ENCODE peak calls at places on chromosomes 2 and 18, in nine cellular contexts. M is psoas muscle, A is body of pancreas, Q is cardiac fibroblast, Z is uterus, F is GM12878, R is PC-9, C is mesothelial cell of epicardium, W is HFFc6. I is an unnamed sample.

GRCh38 chr2:113705982-113706523 is 50.4 kb downstream of the SLC35F5 start:
- DNase-seq in M (no peak), A (no peak), Q (no peak), Z (no peak), F (no peak), R (no peak), C (no peak), W (no peak), I (no peak)

GRCh38 chr2:45946023-45946422 is 294.5 kb downstream of the PRKCE start:
- DNase-seq in M (no peak), A (no peak), Q (peak), Z (no peak), F (no peak), R (peak), C (no peak), W (peak), I (peak)

GRCh38 chr18:13892098-13892497 is 23.2 kb downstream of the MC2R start:
- DNase-seq in M (no peak), A (no peak), Q (no peak), Z (no peak), F (no peak), R (no peak), C (no peak), W (no peak), I (no peak)

GRCh38 chr2:160473508-160474318 is 19.9 kb downstream of the RBMS1 start:
- DNase-seq in M (no peak), A (no peak), Q (no peak), Z (no peak), F (no peak), R (no peak), C (no peak), W (no peak), I (no peak)

GRCh38 chr2:9169310-9170107 is 37.1 kb upstream of the ASAP2 start:
- DNase-seq in M (no peak), A (no peak), Q (no peak), Z (no peak), F (no peak), R (no peak), C (no peak), W (no peak), I (no peak)

GRCh38 chr18:48365965-48366364 is 43.2 kb downstream of the ZBTB7C start:
- DNase-seq in M (no peak), A (no peak), Q (no peak), Z (no peak), F (no peak), R (no peak), C (no peak), W (no peak), I (no peak)

GRCh38 chr2:228535396-228535795 is 353.9 kb upstream of the SPHKAP start:
- DNase-seq in M (no peak), A (no peak), Q (peak), Z (no peak), F (no peak), R (no peak), C (no peak), W (no peak), I (no peak)

GRCh38 chr18:77974329-77974728 is 724.7 kb downstream of the GALR1 start:
- DNase-seq in M (no peak), A (no peak), Q (no peak), Z (no peak), F (no peak), R (no peak), C (no peak), W (no peak), I (no peak)

GRCh38 chr2:188693771-188694170 is 280.4 kb upstream of the COL3A1 start:
- DNase-seq in M (no peak), A (no peak), Q (no peak), Z (no peak), F (no peak), R (no peak), C (no peak), W (no peak), I (no peak)

GRCh38 chr2:233977296-233977837 is 60.2 kb downstream of the TRPM8 start:
- DNase-seq in M (no peak), A (no peak), Q (no peak), Z (no peak), F (no peak), R (no peak), C (no peak), W (no peak), I (no peak)

GRCh38 chr2:43831438-43832294 is 7.0 kb downstream of the ABCG5 start:
- DNase-seq in M (no peak), A (no peak), Q (no peak), Z (no peak), F (no peak), R (no peak), C (no peak), W (no peak), I (no peak)

GRCh38 chr2:213934560-213934959 is 476.3 kb upstream of the VWC2L start:
- DNase-seq in M (no peak), A (no peak), Q (peak), Z (no peak), F (peak), R (no peak), C (no peak), W (peak), I (peak)

GRCh38 chr2:178523596-178524134 is 43.4 kb downstream of the PLEKHA3 start:
- DNase-seq in M (no peak), A (no peak), Q (peak), Z (no peak), F (no peak), R (peak), C (no peak), W (no peak), I (no peak)

GRCh38 chr2:138610201-138610945 is 108.8 kb downstream of the SPOPL start:
- DNase-seq in M (no peak), A (no peak), Q (no peak), Z (no peak), F (no peak), R (no peak), C (no peak), W (no peak), I (no peak)

GRCh38 chr2:24121469-24121868 is 1.7 kb downstream of the PFN4 start:
- DNase-seq in M (no peak), A (no peak), Q (no peak), Z (no peak), F (no peak), R (no peak), C (no peak), W (no peak), I (no peak)

GRCh38 chr2:43228782-43229659 is 2.6 kb upstream of the ZFP36L2 start:
- DNase-seq in M (no peak), A (no peak), Q (peak), Z (no peak), F (no peak), R (no peak), C (no peak), W (no peak), I (no peak)

GRCh38 chr18:1006965-1007364 is 102.3 kb downstream of the ADCYAP1 start:
- DNase-seq in M (no peak), A (no peak), Q (no peak), Z (no peak), F (no peak), R (no peak), C (no peak), W (no peak), I (no peak)

GRCh38 chr2:210198326-210198725 is 26.9 kb downstream of the ACADL start:
- DNase-seq in M (no peak), A (no peak), Q (peak), Z (no peak), F (no peak), R (no peak), C (no peak), W (peak), I (no peak)

GRCh38 chr2:207239222-207239674 is 73.5 kb upstream of the KLF7 start:
- DNase-seq in M (peak), A (no peak), Q (peak), Z (peak), F (no peak), R (peak), C (no peak), W (peak), I (peak)

GRCh38 chr18:60554961-60555360 is 182.4 kb upstream of the MC4R start:
- DNase-seq in M (no peak), A (no peak), Q (no peak), Z (no peak), F (no peak), R (no peak), C (no peak), W (no peak), I (no peak)

GRCh38 chr2:31065356-31065755 is 72.9 kb downstream of the GALNT14 start:
- DNase-seq in M (no peak), A (no peak), Q (no peak), Z (no peak), F (no peak), R (no peak), C (no peak), W (no peak), I (no peak)

GRCh38 chr2:98806266-98806697 is 75.3 kb upstream of the MGAT4A start:
- DNase-seq in M (peak), A (peak), Q (peak), Z (peak), F (no peak), R (peak), C (no peak), W (no peak), I (peak)

GRCh38 chr2:72681016-72681995 is 144.5 kb downstream of the EXOC6B start:
- DNase-seq in M (no peak), A (no peak), Q (peak), Z (no peak), F (no peak), R (no peak), C (no peak), W (no peak), I (no peak)

GRCh38 chr2:11901351-11902069 is 155.1 kb downstream of the LPIN1 start:
- DNase-seq in M (no peak), A (no peak), Q (no peak), Z (no peak), F (no peak), R (no peak), C (no peak), W (no peak), I (no peak)

GRCh38 chr18:22314001-22314400 is 103.7 kb downstream of the CTAGE1 start:
- DNase-seq in M (no peak), A (no peak), Q (peak), Z (peak), F (no peak), R (no peak), C (no peak), W (no peak), I (no peak)

GRCh38 chr18:6055711-6056110 is 160.4 kb upstream of the TMEM200C start:
- DNase-seq in M (no peak), A (no peak), Q (peak), Z (no peak), F (no peak), R (no peak), C (no peak), W (peak), I (peak)

GRCh38 chr18:24725644-24726043 is 265.2 kb downstream of the HRH4 start:
- DNase-seq in M (no peak), A (no peak), Q (no peak), Z (no peak), F (no peak), R (no peak), C (no peak), W (no peak), I (no peak)

GRCh38 chr18:67938691-67939090 is 422.2 kb upstream of the DSEL start:
- DNase-seq in M (no peak), A (no peak), Q (peak), Z (no peak), F (no peak), R (no peak), C (no peak), W (peak), I (peak)

GRCh38 chr2:159922563-159922962 is 124.6 kb upstream of the CD302 start:
- DNase-seq in M (no peak), A (no peak), Q (peak), Z (no peak), F (no peak), R (no peak), C (no peak), W (no peak), I (no peak)

GRCh38 chr18:23593720-23594119 is 7.4 kb upstream of the NPC1 start:
- DNase-seq in M (no peak), A (no peak), Q (peak), Z (no peak), F (no peak), R (no peak), C (no peak), W (peak), I (peak)

GRCh38 chr2:2613279-2614199 is 282.5 kb upstream of the MYT1L start:
- DNase-seq in M (peak), A (peak), Q (peak), Z (peak), F (peak), R (peak), C (peak), W (peak), I (no peak)
- TF ChIP-seq CTCF in M (no peak), A (no peak), Q (no peak), Z (no peak), F (no peak), R (no peak), C (no peak), W (no peak), I (no peak)

DNA sequence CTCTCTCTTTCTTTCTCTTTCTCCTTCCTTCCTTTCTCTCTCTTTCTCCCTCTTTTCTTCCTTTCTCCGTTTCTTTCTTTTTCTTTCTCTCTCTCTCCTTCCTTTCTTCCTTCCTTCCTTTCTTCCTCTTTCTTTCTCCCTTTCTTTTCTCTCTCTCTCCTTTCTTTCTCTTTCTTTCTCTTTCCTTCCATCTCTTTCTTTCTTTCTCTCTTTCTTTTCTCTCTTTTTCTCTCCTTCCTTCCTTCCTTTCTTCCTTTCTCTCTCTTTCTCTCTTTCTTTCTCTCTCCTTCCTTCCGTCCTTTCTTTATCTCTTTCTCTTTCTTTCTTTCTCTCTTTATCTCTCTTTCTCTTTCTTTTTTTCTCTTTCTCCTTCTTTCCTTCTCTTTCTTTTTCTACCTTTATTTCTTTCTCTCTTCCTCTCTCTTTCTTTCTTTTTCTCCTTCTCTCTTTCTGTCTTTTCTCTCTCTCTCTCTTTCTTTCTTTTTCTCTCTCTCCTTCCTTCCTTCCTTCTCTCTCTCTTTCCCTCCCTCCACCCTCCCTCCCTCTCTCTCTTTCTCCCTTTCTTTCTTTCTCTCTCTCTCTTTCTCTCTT is 32.3 kb upstream of the ODC1 start:
- DNase-seq in M (no peak), A (no peak), Q (no peak), Z (no peak), F (no peak), R (no peak), C (no peak), W (no peak), I (no peak)
- TF ChIP-seq CTCF in M (no peak), A (no peak), Q (no peak), Z (no peak), F (no peak), R (no peak), C (no peak), W (no peak), I (no peak)

GRCh38 chr2:217138284-217138683 is 278.4 kb upstream of the TNP1 start:
- DNase-seq in M (no peak), A (no peak), Q (no peak), Z (no peak), F (no peak), R (no peak), C (no peak), W (no peak), I (no peak)

GRCh38 chr2:217147751-217148318 is 288.0 kb upstream of the TNP1 start:
- DNase-seq in M (no peak), A (no peak), Q (no peak), Z (no peak), F (no peak), R (no peak), C (no peak), W (no peak), I (no peak)

DNA sequence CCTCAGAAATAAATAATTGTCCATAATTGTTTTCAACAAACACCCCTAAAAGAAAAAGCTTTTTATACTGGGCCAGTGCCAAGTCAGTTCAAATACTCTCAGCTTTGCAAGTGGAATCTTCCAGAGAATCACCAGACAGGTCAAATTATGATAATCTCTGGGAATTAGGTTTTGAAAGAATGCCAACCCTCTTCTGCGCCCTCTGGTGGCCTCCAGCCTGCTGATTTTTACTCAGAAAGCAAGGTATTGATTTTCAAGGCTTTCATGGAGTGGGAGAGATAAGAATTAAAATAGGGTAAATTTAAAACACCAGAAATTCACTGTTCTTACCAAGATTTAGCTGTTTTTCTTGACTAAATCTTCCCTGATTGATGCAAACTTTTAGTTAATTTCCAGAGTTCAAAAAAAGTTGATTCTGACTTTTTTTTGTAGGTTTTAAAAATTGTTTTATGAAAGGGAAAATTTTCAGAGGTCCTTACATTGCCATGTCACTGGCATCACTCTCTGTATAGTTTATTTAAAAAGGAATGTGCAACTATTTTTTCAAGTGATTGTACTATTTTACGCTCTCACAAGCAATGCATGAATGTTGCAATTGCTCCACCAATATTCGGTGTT is 282.9 kb upstream of the TNP1 start:
- DNase-seq in M (no peak), A (peak), Q (peak), Z (no peak), F (no peak), R (peak), C (no peak), W (peak), I (no peak)
- TF ChIP-seq CTCF in M (peak), A (peak), Q (peak), Z (no peak), F (peak), R (peak), C (no peak), W (peak), I (peak)

DNA sequence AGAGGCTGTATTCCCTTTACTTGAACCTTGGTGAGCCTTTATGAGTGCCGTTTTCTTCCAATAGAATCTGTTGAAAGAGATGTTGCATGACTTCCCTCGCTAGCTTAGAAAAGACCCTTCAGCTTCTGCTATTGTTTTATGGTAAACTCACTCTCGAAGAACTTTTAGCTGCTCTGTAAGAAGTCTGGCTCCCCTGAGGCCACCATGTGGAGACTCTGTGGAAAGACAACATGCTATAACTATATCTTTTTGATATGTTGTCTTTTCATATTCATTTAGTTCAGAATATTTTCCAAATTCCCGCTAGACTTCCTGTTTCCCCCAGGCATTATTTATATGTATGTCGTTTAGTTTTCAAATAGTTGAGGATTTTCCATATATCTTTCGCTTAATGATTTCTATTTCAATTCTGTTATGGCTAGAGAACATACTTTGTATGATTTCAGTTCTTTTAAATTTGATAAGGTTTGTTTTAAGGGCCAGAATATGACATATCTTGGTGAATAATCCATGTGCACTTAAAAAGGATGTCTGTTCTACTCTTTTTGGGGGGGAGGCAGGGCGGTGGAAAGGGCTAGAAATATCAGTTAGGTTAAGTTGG is 64.1 kb downstream of the PTPN4 start:
- DNase-seq in M (no peak), A (no peak), Q (peak), Z (no peak), F (no peak), R (no peak), C (no peak), W (peak), I (peak)
- TF ChIP-seq CTCF in M (peak), A (peak), Q (peak), Z (peak), F (peak), R (peak), C (peak), W (peak), I (peak)

GRCh38 chr2:82109418-82109817 is 1804.9 kb upstream of the LRRTM1 start:
- DNase-seq in M (no peak), A (no peak), Q (no peak), Z (no peak), F (no peak), R (no peak), C (no peak), W (no peak), I (no peak)
- TF ChIP-seq CTCF in M (no peak), A (no peak), Q (no peak), Z (no peak), F (no peak), R (no peak), C (no peak), W (no peak), I (no peak)

GRCh38 chr2:16617282-16618266 is 48.1 kb downstream of the CYRIA start:
- DNase-seq in M (no peak), A (peak), Q (peak), Z (peak), F (no peak), R (peak), C (no peak), W (no peak), I (no peak)
- TF ChIP-seq CTCF in M (peak), A (peak), Q (peak), Z (peak), F (peak), R (peak), C (no peak), W (peak), I (peak)

DNA sequence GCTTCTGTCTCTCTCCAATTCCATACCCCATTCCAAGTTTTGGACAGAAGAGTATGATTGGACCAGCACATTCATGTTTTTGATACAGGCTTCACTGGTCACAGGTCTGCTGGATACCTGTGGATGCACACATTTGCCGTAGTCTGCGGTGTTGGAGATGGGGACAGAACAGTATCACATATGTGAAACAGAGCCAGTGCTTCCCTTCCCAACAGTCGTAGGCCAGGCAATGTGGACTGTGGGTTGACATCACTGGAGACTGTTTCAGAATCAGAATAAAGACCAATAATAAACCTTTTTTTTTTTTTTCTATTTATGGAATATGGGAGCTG is 18.7 kb downstream of the ACSL3 start:
- DNase-seq in M (no peak), A (no peak), Q (no peak), Z (no peak), F (no peak), R (no peak), C (no peak), W (no peak), I (no peak)
- TF ChIP-seq CTCF in M (no peak), A (no peak), Q (no peak), Z (no peak), F (no peak), R (no peak), C (no peak), W (no peak), I (no peak)

GRCh38 chr2:95377724-95378123 is 24.8 kb upstream of the FAHD2A start:
- DNase-seq in M (no peak), A (no peak), Q (no peak), Z (no peak), F (no peak), R (no peak), C (no peak), W (no peak), I (no peak)

GRCh38 chr2:95381212-95382127 is 21.0 kb upstream of the FAHD2A start:
- DNase-seq in M (no peak), A (no peak), Q (no peak), Z (peak), F (no peak), R (no peak), C (no peak), W (no peak), I (no peak)

GRCh38 chr2:95380731-95381130 is 21.8 kb upstream of the FAHD2A start:
- DNase-seq in M (no peak), A (no peak), Q (no peak), Z (no peak), F (no peak), R (no peak), C (no peak), W (no peak), I (no peak)

GRCh38 chr2:95380280-95380679 is 22.2 kb upstream of the FAHD2A start:
- DNase-seq in M (no peak), A (no peak), Q (no peak), Z (no peak), F (no peak), R (no peak), C (no peak), W (no peak), I (no peak)

GRCh38 chr2:95379616-95379925 is 22.9 kb upstream of the FAHD2A start:
- DNase-seq in M (no peak), A (no peak), Q (no peak), Z (no peak), F (no peak), R (no peak), C (no peak), W (no peak), I (no peak)
- TF ChIP-seq CTCF in M (no peak), A (no peak), Q (peak), Z (no peak), F (no peak), R (peak), C (no peak), W (peak), I (peak)

I was measured in AG09309.